ENCODE peak calls at places on chromosomes 13 and 19, in ten cellular contexts. K, D, X, A, H, P, G, E, L and R are unnamed samples.

GRCh38 chr13:94712812-94713555 is 639 bp upstream of the SOX21 start:
- DNase-seq in K (no peak), D (no peak), X (no peak), A (no peak), H (peak), P (peak), G (no peak), E (no peak), L (no peak), R (no peak)

GRCh38 chr13:99496322-99497142 is 4.7 kb upstream of the TM9SF2 start:
- DNase-seq in K (peak), D (peak), X (peak), A (peak), H (peak), P (no peak), G (peak), E (no peak), L (no peak), R (no peak)

GRCh38 chr19:2382530-2383222 is 22.6 kb downstream of the TMPRSS9 start:
- DNase-seq in K (no peak), D (no peak), X (no peak), A (no peak), H (no peak), P (no peak), G (no peak), E (no peak), L (no peak), R (no peak)

GRCh38 chr19:49881672-49882394 is 4.3 kb downstream of the TBC1D17 start:
- DNase-seq in K (no peak), D (no peak), X (no peak), A (no peak), H (peak), P (no peak), G (no peak), E (no peak), L (no peak), R (no peak)

GRCh38 chr19:49338023-49338677 is 2.9 kb downstream of the CD37 start:
- DNase-seq in K (no peak), D (no peak), X (no peak), A (peak), H (peak), P (peak), G (peak), E (no peak), L (no peak), R (no peak)

GRCh38 chr19:18637644-18638630 is 1.1 kb downstream of the KLHL26 start:
- DNase-seq in K (no peak), D (peak), X (peak), A (peak), H (peak), P (no peak), G (no peak), E (no peak), L (no peak), R (no peak)

GRCh38 chr13:44759723-44760360 is 183.7 kb upstream of the TSC22D1 start:
- DNase-seq in K (peak), D (no peak), X (no peak), A (peak), H (no peak), P (no peak), G (no peak), E (no peak), L (no peak), R (no peak)

GRCh38 chr13:42064259-42064658 is 15.8 kb downstream of the DGKH start:
- DNase-seq in K (no peak), D (no peak), X (no peak), A (no peak), H (no peak), P (no peak), G (no peak), E (no peak), L (no peak), R (no peak)

GRCh38 chr19:54266133-54266532 is 9.1 kb upstream of the LILRB5 start:
- DNase-seq in K (peak), D (peak), X (peak), A (peak), H (peak), P (no peak), G (peak), E (no peak), L (peak), R (no peak)

GRCh38 chr19:33294058-33294798 is 8.1 kb downstream of the CEBPA start:
- DNase-seq in K (no peak), D (no peak), X (no peak), A (no peak), H (no peak), P (no peak), G (peak), E (no peak), L (no peak), R (no peak)

GRCh38 chr13:74930402-74931165 is 551.4 kb downstream of the TBC1D4 start:
- DNase-seq in K (no peak), D (no peak), X (no peak), A (no peak), H (no peak), P (no peak), G (no peak), E (no peak), L (no peak), R (no peak)

GRCh38 chr19:13155472-13156284 is 5.5 kb downstream of the IER2 start:
- DNase-seq in K (peak), D (peak), X (no peak), A (peak), H (peak), P (peak), G (peak), E (no peak), L (no peak), R (no peak)

GRCh38 chr19:13865578-13866462 is 11.1 kb upstream of the NANOS3 start:
- DNase-seq in K (no peak), D (no peak), X (no peak), A (no peak), H (no peak), P (peak), G (peak), E (no peak), L (no peak), R (no peak)

GRCh38 chr19:46614114-46614701 is 10.7 kb downstream of the PTGIR start:
- DNase-seq in K (peak), D (peak), X (peak), A (peak), H (peak), P (peak), G (peak), E (peak), L (peak), R (no peak)

GRCh38 chr19:48826606-48827020 is 9.7 kb downstream of the HSD17B14 start:
- DNase-seq in K (no peak), D (peak), X (no peak), A (no peak), H (peak), P (no peak), G (no peak), E (no peak), L (no peak), R (no peak)

GRCh38 chr13:72643339-72643989 is 84.0 kb downstream of the MZT1 start:
- DNase-seq in K (peak), D (peak), X (peak), A (no peak), H (peak), P (no peak), G (no peak), E (peak), L (no peak), R (no peak)
- TF ChIP-seq POLR2AphosphoS5 in K (no peak), D (no peak), X (no peak), A (no peak), H (no peak), P (no peak), G (no peak), E (no peak), L (no peak), R (no peak)

DNA sequence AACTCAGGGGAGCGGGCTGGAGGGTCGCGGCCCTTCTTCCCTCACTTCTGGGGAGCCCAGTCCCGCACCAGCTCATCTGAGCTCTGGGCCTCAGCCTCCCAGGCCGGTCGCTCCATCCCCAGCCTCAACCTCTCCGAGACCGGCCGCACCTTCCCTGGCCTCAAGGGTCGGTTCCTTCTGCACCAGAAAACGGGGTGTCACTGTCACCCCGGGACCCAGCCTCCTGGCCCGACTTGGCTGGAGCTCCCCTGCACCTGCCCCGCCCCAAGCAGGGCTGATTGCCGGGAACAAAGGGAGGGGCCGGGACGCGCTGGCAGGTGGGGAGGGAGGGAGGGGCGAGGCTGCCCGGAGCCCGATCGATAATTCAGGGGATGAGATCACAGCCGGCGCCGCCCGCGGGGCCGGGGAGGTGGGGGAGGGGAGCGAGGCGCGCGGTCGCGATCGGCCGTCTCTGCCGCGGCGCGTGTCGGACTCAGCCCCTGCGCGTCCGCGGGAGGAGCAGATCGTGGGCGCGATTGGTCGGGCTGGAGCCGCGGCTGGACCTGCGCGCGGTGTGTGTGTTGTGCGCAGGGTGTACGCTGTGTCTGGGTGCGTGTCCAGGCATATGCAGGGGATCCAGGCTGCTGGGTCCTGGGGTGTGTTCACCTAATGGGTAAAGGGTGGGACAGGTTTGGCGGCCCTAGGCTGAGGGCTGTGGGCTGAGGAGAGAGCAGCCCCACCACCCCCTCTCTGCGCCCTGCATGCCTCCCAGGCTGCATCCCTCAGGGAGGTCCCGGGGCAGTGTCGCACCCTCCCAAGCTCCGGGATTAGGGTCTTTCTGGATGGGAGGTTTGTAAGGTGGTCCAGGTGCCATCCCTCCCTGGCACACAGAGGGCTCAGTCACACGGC is 1.1 kb upstream of the SHC2 start:
- DNase-seq in K (peak), D (peak), X (no peak), A (peak), H (peak), P (no peak), G (no peak), E (no peak), L (no peak), R (no peak)
- TF ChIP-seq POLR2AphosphoS5 in K (peak), D (no peak), X (peak), A (no peak), H (no peak), P (peak), G (peak), E (no peak), L (no peak), R (peak)

GRCh38 chr19:55802281-55802680 is 29.5 kb downstream of the NLRP11 start:
- DNase-seq in K (no peak), D (no peak), X (no peak), A (no peak), H (no peak), P (no peak), G (no peak), E (no peak), L (no peak), R (no peak)

GRCh38 chr19:55801416-55801815 is 30.4 kb downstream of the NLRP11 start:
- DNase-seq in K (no peak), D (no peak), X (no peak), A (no peak), H (no peak), P (no peak), G (no peak), E (no peak), L (no peak), R (no peak)
- TF ChIP-seq POLR2AphosphoS5 in K (no peak), D (no peak), X (no peak), A (no peak), H (no peak), P (no peak), G (no peak), E (no peak), L (no peak), R (no peak)

DNA sequence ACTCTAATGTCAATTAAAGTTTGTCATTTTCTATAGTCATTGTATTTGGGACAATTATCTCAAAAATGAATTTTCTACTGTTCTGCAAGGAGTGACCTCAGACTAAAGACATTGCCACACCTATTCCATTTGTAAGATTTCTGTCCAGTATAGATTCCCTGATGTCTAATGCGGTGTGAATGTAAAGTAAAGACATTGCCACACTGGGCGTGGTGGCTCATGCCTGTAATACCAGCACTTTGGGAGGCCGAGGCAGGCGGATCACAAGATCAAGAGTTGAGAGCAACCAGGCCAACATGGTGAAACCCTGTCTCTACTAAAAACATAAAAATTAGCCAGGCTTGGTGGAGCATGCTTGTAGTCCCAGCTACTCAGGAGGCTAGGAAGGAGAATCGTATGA is 13.8 kb upstream of the ZNF83 start:
- DNase-seq in K (no peak), D (no peak), X (no peak), A (no peak), H (no peak), P (no peak), G (no peak), E (no peak), L (no peak), R (no peak)
- TF ChIP-seq POLR2AphosphoS5 in K (no peak), D (no peak), X (no peak), A (no peak), H (no peak), P (no peak), G (no peak), E (no peak), L (no peak), R (no peak)

DNA sequence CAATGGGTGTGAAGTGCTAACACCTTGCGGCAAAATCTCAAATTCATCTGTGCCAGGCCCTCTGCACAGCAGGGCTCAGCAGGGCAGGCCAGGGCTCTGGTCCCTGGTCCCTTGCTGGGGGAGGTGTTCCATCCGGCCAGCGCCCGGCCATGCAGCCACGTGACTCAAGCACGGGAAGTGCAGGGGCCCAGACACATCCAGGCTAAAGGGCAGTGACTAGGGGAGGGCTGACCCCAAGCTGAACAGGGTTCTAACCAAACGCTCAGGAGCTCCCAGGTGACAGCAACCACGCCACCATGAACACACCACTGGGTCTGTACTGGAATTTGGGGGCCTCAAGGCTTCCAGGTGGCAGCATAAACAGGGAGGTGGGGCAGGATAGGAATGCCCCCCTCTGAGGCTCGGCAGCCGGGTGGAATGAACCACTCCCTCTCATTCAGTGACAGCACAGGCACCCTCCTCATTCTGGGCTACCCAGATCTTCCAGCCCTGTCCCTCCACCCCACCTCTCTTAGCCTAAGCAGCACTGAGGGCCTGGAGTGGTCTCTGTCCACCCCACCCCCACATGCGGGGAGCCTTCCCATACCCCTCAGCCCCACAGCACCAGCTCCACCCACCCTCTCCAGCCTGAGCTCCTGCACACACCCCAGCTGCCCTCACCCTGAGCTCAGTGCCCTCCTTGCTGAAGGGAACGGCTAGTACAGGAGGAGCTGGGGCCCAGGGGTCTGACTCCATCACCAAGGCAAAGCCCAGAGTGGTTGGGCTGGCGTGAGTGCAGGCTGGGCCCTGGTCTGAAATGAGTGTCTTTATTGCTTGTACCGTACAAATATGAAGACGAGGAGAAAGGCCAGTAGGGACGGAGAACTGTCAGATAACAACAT is 5.3 kb upstream of the CCNP start:
- DNase-seq in K (peak), D (no peak), X (no peak), A (no peak), H (peak), P (no peak), G (no peak), E (no peak), L (no peak), R (no peak)
- TF ChIP-seq POLR2AphosphoS5 in K (peak), D (no peak), X (peak), A (no peak), H (peak), P (peak), G (peak), E (peak), L (no peak), R (peak)

GRCh38 chr19:11142528-11143171 is 12.9 kb downstream of the SPC24 start:
- DNase-seq in K (peak), D (peak), X (peak), A (peak), H (peak), P (peak), G (peak), E (no peak), L (no peak), R (no peak)
- TF ChIP-seq POLR2AphosphoS5 in K (peak), D (peak), X (peak), A (peak), H (no peak), P (peak), G (no peak), E (no peak), L (no peak), R (peak)

DNA sequence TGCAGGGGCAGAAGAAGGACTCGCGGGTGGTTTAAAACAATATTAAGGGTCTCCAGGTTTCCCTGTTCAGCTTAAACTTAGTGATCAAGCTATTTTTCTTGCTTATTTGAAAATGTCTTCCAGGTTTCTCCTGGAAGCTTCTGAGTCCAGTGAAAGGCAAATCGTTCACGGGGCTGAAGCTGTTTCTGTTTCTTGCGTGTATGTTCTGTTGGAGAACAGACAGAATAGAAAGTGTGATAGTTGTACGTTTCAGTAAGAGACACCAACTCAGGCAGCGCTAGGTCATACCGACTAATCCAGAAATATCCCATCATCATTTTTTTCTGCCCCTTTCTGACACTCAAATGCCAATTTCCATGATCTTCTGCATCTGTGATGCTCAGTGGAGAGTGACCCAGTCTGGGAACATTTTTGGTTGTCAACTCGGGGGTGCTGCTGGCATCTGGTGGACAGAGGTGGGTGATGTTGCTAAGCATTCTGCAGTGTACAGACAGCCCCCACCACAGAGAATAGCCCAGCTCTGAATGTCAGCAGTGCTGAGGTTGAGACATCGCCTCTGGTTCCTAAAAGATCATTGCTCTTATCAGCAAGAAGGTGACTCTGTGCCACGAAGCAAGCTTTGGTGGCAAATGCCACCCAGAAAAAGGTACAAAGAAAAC is 4.3 kb downstream of the KLF2 start:
- DNase-seq in K (no peak), D (no peak), X (no peak), A (no peak), H (no peak), P (no peak), G (no peak), E (no peak), L (no peak), R (no peak)
- TF ChIP-seq POLR2AphosphoS5 in K (no peak), D (peak), X (no peak), A (no peak), H (no peak), P (peak), G (no peak), E (peak), L (no peak), R (no peak)